ENCODE peak calls at places on chromosomes 3 and 15, in four cellular contexts. C is esophagus squamous epithelium, Y is sigmoid colon, N is H1. A is an unnamed sample.

GRCh38 chr3:169792359-169792758 is 19.2 kb downstream of the MYNN start:
- DNase-seq in N (no peak), Y (no peak), C (no peak), A (no peak)

GRCh38 chr3:124950026-124950425 is 15.5 kb upstream of the MUC13 start:
- DNase-seq in C (no peak), Y (no peak), N (no peak), A (no peak)

GRCh38 chr3:101950510-101950909 is 101.2 kb downstream of the NFKBIZ start:
- DNase-seq in N (no peak), Y (no peak), C (no peak), A (no peak)

GRCh38 chr3:169232863-169233262 is 430.6 kb downstream of the MECOM start:
- DNase-seq in C (no peak), Y (no peak), N (no peak), A (no peak)

GRCh38 chr3:159234306-159234705 is 432.5 kb downstream of the MFSD1 start:
- DNase-seq in C (no peak), N (no peak), Y (no peak), A (no peak)

GRCh38 chr15:99635145-99635544 is 69.4 kb downstream of the MEF2A start:
- DNase-seq in C (no peak), Y (no peak), N (no peak), A (no peak)

GRCh38 chr15:25689592-25689991 is 173.5 kb downstream of the ATP10A start:
- DNase-seq in C (no peak), N (no peak), Y (peak; percentile 53), A (no peak)

GRCh38 chr3:133256787-133257483 is 142.9 kb upstream of the BFSP2 start:
- DNase-seq in Y (no peak), C (no peak), N (no peak), A (no peak)

GRCh38 chr15:80379671-80380070 is 24.5 kb upstream of the ARNT2 start:
- DNase-seq in C (no peak), Y (no peak), N (no peak), A (no peak)

GRCh38 chr15:55247276-55247675 is 42.3 kb downstream of the RAB27A start:
- DNase-seq in Y (no peak), N (no peak), C (no peak), A (no peak)

GRCh38 chr3:9826815-9827574 is 16.8 kb downstream of the RPUSD3 start:
- DNase-seq in N (peak; percentile 74), C (no peak), Y (peak; percentile 48), A (no peak)

GRCh38 chr3:47423548-47424145 is 42.8 kb downstream of the PTPN23 start:
- DNase-seq in Y (no peak), N (no peak), C (no peak), A (no peak)

GRCh38 chr15:68447209-68447608 is 15.2 kb upstream of the ITGA11 start:
- DNase-seq in N (no peak), C (no peak), Y (no peak), A (peak; percentile 49)

GRCh38 chr15:39976291-39977274 is 42.7 kb downstream of the EIF2AK4 start:
- DNase-seq in C (no peak), Y (peak; percentile 82), N (peak; percentile 80), A (no peak)

GRCh38 chr3:39126532-39127071 is 19.1 kb downstream of the TTC21A start:
- DNase-seq in C (no peak), N (no peak), Y (peak; percentile 70), A (no peak)

GRCh38 chr15:60912984-60913697 is 316.0 kb downstream of the RORA start:
- DNase-seq in C (no peak), Y (no peak), N (no peak), A (no peak)

GRCh38 chr3:11290743-11291680 is 18.8 kb downstream of the ATG7 start:
- DNase-seq in N (no peak), Y (no peak), C (no peak), A (no peak)

GRCh38 chr15:88708256-88709054 is 69.6 kb downstream of the ISG20 start:
- DNase-seq in Y (no peak), N (no peak), C (no peak), A (no peak)

GRCh38 chr15:26260517-26261133 is 397.5 kb upstream of the ATP10A start:
- DNase-seq in C (no peak), N (peak; percentile 72), Y (no peak), A (no peak)

GRCh38 chr3:43852066-43852465 is 161.3 kb downstream of the ABHD5 start:
- DNase-seq in N (no peak), C (no peak), Y (no peak), A (no peak)

GRCh38 chr3:196499061-196499460 is 4.5 kb downstream of the RNF168 start:
- DNase-seq in N (no peak), Y (no peak), C (no peak), A (no peak)

GRCh38 chr3:46860381-46861292 is 2.6 kb downstream of the MYL3 start:
- DNase-seq in Y (peak; percentile 63), N (peak; percentile 54), C (no peak), A (no peak)

GRCh38 chr3:197007953-197008352 is 21.7 kb downstream of the MELTF start:
- DNase-seq in Y (no peak), N (no peak), C (no peak), A (no peak)

GRCh38 chr15:95265419-95265997 is 1034.1 kb downstream of the MCTP2 start:
- DNase-seq in Y (no peak), N (no peak), C (no peak), A (no peak)

DNA sequence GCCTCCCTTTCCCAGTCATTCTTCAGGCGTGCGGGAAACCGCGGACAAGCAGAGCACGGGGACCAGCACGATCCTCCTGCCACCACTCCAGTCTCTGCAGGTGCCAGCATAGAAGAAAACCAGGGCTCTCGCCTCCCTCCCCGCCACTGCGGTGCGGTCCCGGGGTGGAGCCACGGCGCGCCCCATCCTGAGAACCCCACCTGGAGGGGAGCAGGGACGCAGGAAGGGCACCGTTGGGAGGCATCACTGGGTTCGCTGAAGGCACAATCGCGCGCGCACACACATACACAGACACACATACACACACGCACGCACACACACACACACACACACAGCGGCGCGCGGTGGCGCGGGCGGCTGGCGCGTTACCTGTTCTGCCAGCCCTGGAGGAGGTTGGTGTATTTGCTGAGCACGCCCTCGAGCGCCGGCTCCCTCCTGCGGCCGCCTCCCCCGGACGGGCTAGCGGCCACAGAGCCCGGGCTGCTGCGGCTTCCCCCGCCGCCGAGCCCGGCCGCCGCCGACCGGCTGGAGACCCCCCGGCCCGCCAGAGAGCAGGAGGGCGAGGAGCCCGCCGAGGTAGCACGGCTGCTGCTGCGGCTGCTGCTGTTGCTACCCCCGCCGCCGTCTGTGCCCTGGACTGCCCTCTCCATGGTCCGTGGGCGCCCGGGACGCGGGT is 394 bp downstream of the OSBPL10 start:
- DNase-seq in Y (peak; percentile 69), N (peak; percentile 76), C (peak; percentile 29), A (no peak)
- H3K4me3 ChIP-seq in Y (peak overlapping the region; percentile 50), N (peak overlapping the region; percentile 87), C (peak overlapping the region; percentile 69), A (peak overlapping the region; percentile 78)

GRCh38 chr3:128617557-128618397 is 32.8 kb downstream of the RPN1 start:
- DNase-seq in Y (peak; percentile 99), N (peak; percentile 97), C (peak; percentile 81), A (no peak)
- TF ChIP-seq POLR2A in Y (no peak), N (no peak), C (no peak), A (no peak)

DNA sequence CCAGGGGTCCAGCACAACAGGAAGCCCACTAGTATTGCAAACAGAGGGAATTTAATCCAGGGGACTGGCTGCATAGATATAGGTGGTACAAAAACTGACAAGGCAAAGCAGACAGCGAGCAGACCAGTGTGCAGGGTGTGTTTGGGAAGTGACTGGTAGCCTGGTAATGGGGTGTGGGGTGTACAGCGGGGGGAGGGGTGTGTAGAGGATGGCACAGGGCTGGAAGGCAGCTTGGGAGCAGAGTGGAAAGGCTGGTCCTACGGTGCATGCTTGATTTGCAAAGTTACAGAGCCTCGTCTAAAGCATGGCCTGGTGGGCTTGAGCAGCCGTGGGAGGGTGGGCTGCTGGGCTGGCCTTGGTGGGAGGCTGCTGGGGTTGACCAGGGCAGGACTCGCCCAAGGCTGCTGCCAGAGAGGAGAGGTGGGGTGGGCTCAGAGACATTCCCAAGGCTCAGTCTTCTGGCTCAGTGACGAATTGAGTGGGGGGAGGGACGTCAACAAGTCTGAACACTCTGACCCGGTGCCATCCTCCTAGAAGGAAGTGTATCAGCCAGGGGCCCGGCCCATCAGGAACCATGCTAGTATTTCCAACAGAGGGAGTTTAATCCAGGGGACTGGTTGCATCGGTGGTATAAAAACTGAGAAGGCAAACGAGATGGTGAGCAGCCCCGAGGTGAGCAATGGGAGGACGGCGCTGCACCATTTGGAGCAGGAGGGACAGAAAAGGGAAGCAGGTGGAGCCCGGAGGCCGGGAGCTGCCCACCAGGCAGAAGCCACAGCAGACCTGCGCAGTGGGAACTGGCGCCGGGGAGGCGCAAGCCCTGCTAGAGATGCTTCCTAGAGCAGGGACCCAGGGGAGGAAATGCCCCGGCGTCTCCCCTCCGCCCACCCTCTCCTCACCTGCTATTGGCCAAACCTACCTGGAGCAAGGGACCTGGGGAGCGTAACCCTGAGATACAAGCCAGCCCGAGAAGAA is 29.2 kb downstream of the CPN2 start:
- DNase-seq in N (no peak), C (no peak), Y (no peak), A (no peak)
- H3K4me3 ChIP-seq in N (no peak overlapping the region), C (peak overlapping the region; percentile 46), Y (no peak overlapping the region), A (no peak overlapping the region)

GRCh38 chr3:45681846-45682245 is 7.3 kb upstream of the SACM1L start:
- DNase-seq in Y (no peak), C (no peak), N (no peak), A (no peak)

GRCh38 chr3:45682786-45683185 is 6.4 kb upstream of the SACM1L start:
- DNase-seq in C (no peak), Y (no peak), N (no peak), A (no peak)

GRCh38 chr3:45684327-45684892 is 4.8 kb upstream of the SACM1L start:
- DNase-seq in N (no peak), Y (no peak), C (no peak), A (no peak)

GRCh38 chr3:45682311-45682710 is 6.9 kb upstream of the SACM1L start:
- DNase-seq in Y (no peak), C (no peak), N (no peak), A (no peak)

DNA sequence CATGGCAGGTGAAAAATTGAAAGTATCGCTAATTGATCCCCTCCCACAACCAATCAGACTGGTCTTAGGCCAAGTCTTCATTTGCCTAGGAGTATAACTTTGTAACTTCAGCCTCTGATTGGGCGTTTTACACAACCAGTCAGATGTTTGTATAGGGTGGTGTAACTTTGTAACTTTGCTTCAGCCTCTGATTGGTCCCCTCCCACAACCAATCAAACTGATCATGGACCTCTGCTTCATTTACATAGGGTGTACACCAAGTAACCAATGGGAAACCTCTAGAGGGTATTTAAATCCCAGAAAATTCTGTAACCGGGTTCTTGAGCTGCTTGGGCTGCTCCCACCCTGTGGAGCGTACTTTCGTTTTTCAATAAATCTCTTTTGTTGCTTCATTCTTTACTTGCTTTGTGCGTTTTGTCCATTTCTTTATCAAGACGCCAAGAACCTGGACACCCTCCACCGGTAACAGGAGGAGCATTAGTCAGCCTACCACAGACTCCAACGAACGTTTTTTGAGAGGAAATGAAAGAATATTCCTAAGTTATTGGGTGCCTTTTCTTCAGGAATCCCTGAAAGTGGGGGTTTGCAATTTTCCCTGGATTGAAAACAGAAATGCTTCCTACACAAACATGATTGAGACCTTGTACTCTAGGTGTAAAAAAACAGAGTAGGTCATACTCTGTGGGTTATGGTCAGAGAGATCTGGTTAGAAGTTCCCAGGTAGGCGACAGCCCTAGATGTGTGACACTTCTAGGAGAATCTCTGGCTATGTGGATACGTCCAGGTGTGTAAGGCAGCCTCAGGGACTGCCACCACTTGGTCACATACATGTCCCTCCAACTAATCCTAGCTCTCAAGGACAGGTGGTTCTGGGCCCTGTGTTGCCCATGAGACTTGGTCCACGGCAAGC is 5.5 kb upstream of the SACM1L start:
- DNase-seq in Y (no peak), C (no peak), N (no peak), A (no peak)
- TF ChIP-seq POLR2A in Y (no peak), C (no peak), N (peak; percentile 23), A (no peak)